ENCODE peak calls at places on chromosomes 3 and 15, in eight cellular contexts. V is ascending aorta, F is fibroblast of lung, G is suprapubic skin, I is IMR-90, A is Peyer's patch, N is H1, O is HCT116. C is an unnamed sample. For H3K27me3, the result is how much of the 10 kb centered on the place peaks cover.

GRCh38 chr3:192577271-192577670 is 150.1 kb downstream of the FGF12 start:
- DNase-seq in V (no peak), G (no peak), N (no peak), F (no peak), O (no peak), I (no peak), A (no peak), C (no peak)

GRCh38 chr15:48313216-48313615 is 18.0 kb upstream of the DUT start:
- DNase-seq in A (no peak), F (no peak), V (no peak), G (no peak), I (no peak), O (no peak), N (no peak), C (no peak)

GRCh38 chr3:177127008-177127407 is 70.3 kb downstream of the TBL1XR1 start:
- DNase-seq in A (no peak), N (no peak), V (no peak), O (no peak), F (no peak), G (no peak), I (no peak), C (no peak)

GRCh38 chr3:9340450-9341009 is 22.3 kb upstream of the THUMPD3 start:
- DNase-seq in G (no peak), I (peak), N (no peak), F (peak), A (no peak), V (no peak), O (peak), C (peak)

GRCh38 chr3:42520906-42521305 is 18.5 kb downstream of the VIPR1 start:
- DNase-seq in N (no peak), I (no peak), G (no peak), V (no peak), A (no peak), F (no peak), O (no peak), C (no peak)

GRCh38 chr3:160402249-160403027 is 3.0 kb downstream of the SMC4 start:
- DNase-seq in F (peak), A (no peak), O (no peak), N (no peak), I (no peak), V (no peak), G (no peak), C (no peak)

GRCh38 chr3:156509209-156510174 is 45.4 kb downstream of the SSR3 start:
- DNase-seq in V (no peak), N (no peak), I (peak), O (peak), G (no peak), A (no peak), F (peak), C (no peak)

GRCh38 chr3:72095521-72095920 is 310.6 kb upstream of the PROK2 start:
- DNase-seq in V (no peak), I (no peak), G (no peak), N (no peak), O (no peak), F (no peak), A (no peak), C (no peak)

GRCh38 chr3:142896201-142896755 is 7.4 kb upstream of the PCOLCE2 start:
- DNase-seq in V (no peak), N (no peak), G (no peak), F (peak), A (no peak), I (peak), O (no peak), C (peak)

GRCh38 chr3:66486646-66487045 is 14.2 kb downstream of the LRIG1 start:
- DNase-seq in I (peak), V (no peak), G (no peak), N (no peak), A (no peak), O (no peak), F (peak), C (no peak)

GRCh38 chr3:13213490-13213889 is 140.3 kb upstream of the IQSEC1 start:
- DNase-seq in F (no peak), O (no peak), A (no peak), N (no peak), G (no peak), I (no peak), V (no peak), C (no peak)

GRCh38 chr3:28799084-28799483 is 450.5 kb upstream of the AZI2 start:
- DNase-seq in I (peak), A (no peak), N (no peak), O (peak), G (no peak), V (no peak), F (no peak), C (no peak)

GRCh38 chr3:39350714-39351113 is 21.2 kb downstream of the CCR8 start:
- DNase-seq in V (no peak), F (no peak), A (no peak), O (no peak), I (no peak), G (no peak), N (no peak), C (no peak)

GRCh38 chr3:155435821-155436220 is 142.3 kb upstream of the STRIT1 start:
- DNase-seq in A (no peak), O (no peak), I (no peak), V (no peak), G (no peak), F (no peak), N (no peak), C (no peak)

GRCh38 chr15:74983725-74984231 is 11.6 kb upstream of the SCAMP5 start:
- DNase-seq in A (no peak), N (no peak), I (no peak), G (no peak), O (no peak), F (no peak), V (no peak), C (no peak)

GRCh38 chr3:155634121-155634719 is 110.7 kb downstream of the PLCH1 start:
- DNase-seq in V (no peak), A (no peak), G (no peak), I (no peak), O (no peak), N (no peak), F (no peak), C (no peak)

GRCh38 chr3:159128628-159129027 is 326.8 kb downstream of the MFSD1 start:
- DNase-seq in A (no peak), I (no peak), V (no peak), O (peak), F (no peak), G (no peak), N (no peak), C (no peak)

GRCh38 chr3:101171797-101172196 is 148.6 kb downstream of the IMPG2 start:
- DNase-seq in G (no peak), F (no peak), N (no peak), O (no peak), I (no peak), V (no peak), A (no peak), C (no peak)

GRCh38 chr3:146781059-146781458 is 175.9 kb upstream of the PLSCR5 start:
- DNase-seq in F (no peak), A (no peak), N (no peak), O (no peak), G (no peak), I (no peak), V (no peak), C (no peak)

GRCh38 chr3:40524571-40525285 is at the start of gene ZNF621:
- DNase-seq in G (peak), F (peak), A (peak), N (peak), V (peak), O (peak), I (peak), C (peak)

GRCh38 chr3:43294975-43295374 is 8.6 kb downstream of the SNRK start:
- DNase-seq in V (no peak), N (no peak), I (no peak), A (no peak), G (no peak), O (no peak), F (no peak), C (no peak)

GRCh38 chr15:61318276-61318675 is 89.2 kb upstream of the RORA start:
- DNase-seq in N (no peak), O (no peak), I (no peak), V (no peak), A (no peak), F (no peak), G (no peak), C (no peak)

GRCh38 chr3:144031938-144032337 is 60.3 kb downstream of the DIPK2A start:
- DNase-seq in A (no peak), I (no peak), G (peak), N (no peak), O (no peak), V (peak), F (peak), C (no peak)

GRCh38 chr3:141538568-141538967 is 51.7 kb downstream of the RASA2 start:
- DNase-seq in N (no peak), O (no peak), I (no peak), G (no peak), F (peak), A (no peak), V (no peak), C (no peak)
- TF ChIP-seq CTCF in N (no peak), O (no peak), I (no peak), G (no peak), F (no peak), A (no peak), V (no peak), C (no peak)

GRCh38 chr15:57224664-57225063 is 151.6 kb upstream of the CGNL1 start:
- DNase-seq in I (peak), A (no peak), O (no peak), F (peak), N (no peak), G (no peak), V (no peak), C (peak)
- H3K4me3 ChIP-seq in I (no peak), A (no peak), O (no peak), F (peak), N (no peak), G (no peak), V (no peak), C (no peak)

GRCh38 chr3:122918576-122919290 is 108.8 kb downstream of the SEMA5B start:
- DNase-seq in V (no peak), N (no peak), A (no peak), F (peak), G (no peak), I (peak), O (no peak), C (peak)
- H3K27me3 ChIP-seq in V (under half), N (under half), A (under half), F (under half), G (half or more), I (half or more), O (under half), C (under half)

DNA sequence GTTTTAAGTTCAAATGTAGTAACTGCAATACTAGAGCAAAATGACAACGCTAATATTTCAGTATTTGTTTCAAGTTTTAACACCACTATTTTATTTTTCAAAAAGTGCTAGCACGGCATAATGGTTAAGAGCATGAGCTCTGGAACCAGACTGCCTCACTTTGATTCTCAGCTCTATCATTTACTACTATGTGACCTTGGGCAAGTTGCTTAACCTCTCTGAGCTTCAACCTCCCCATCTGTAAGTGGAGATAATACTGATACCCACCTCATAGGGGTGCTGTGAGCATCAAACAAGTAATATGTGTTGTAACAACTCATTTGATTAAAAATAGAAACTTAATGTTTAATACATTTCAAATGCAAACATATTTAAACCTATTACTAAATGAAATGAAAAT is 115.4 kb upstream of the NPHP3 start:
- DNase-seq in F (no peak), V (no peak), N (no peak), O (no peak), A (no peak), G (no peak), I (no peak), C (no peak)
- TF ChIP-seq CTCF in F (no peak), V (no peak), N (no peak), O (no peak), A (no peak), G (no peak), I (no peak), C (no peak)

DNA sequence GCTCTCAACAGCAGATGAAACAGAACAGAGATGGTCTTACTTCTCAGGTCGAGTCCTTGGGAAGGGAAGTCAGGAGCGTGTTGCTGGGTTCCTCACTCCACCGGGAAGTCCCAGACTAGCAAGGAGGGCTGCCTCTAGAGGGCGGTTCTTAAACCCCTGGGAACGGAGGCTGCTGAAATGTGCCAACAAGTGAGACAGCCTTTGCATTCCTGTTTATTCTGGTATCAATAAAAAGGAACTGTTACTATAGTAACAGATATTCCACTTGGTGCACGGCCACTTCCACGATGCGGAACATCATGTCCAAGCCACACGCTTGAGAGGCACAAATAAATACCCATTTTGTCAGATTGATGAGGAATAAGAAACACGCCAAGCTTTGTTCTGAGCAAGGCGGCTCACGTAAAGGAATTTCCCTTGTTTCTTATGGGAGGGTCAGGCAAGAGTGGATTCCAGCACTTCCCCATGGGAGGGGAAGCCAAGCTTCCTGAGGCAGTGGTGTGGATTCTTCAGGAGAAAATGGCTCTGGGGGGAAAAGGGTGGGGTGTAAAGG is at the start of gene FAM107A:
- DNase-seq in N (no peak), O (no peak), G (peak), I (peak), A (no peak), F (peak), V (no peak), C (no peak)
- H3K4me3 ChIP-seq in N (no peak), O (no peak), G (peak), I (no peak), A (peak), F (peak), V (no peak), C (no peak)

DNA sequence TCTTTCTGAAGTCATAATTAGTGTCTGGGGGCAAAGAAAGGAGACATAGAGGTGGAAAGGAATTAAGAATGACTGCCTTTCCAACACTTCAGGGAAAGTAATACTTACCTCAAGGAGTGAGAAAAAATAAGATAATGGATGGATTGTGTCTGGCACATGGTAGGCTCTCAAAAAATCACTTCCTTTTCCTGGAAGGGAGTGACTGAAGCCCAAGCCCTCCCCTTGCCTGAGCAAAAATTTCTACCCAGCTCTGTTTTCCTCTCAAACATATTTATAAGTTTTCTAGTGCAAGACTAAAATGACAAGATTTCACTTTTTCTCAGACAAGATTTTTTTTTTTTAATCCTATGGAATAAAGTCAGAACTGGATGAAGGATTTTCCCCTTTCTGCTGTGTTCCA is 145.0 kb downstream of the IGSF11 start:
- DNase-seq in G (no peak), F (no peak), V (no peak), A (no peak), N (no peak), O (no peak), I (no peak), C (no peak)
- H3K27me3 ChIP-seq in G (under half), F (under half), V (under half), A (under half), N (under half), O (half or more), I (under half), C (under half)